ENCODE peak calls at places on chromosomes 2 and 18, in five cellular contexts. One of them, this sample, is unnamed.

GRCh38 chr18:46239549-46239948 is 135.4 kb downstream of the HAUS1 start:
- DNase-seq in HepG2: no peak
- DNase-seq in suprapubic skin: no peak
- DNase-seq in HFFc6: no peak
- DNase-seq in cardiac fibroblast: peak; percentile 10
- DNase-seq in this sample: no peak

GRCh38 chr2:44680983-44681481 is 260.5 kb upstream of the SIX3 start:
- DNase-seq in suprapubic skin: no peak
- DNase-seq in HepG2: no peak
- DNase-seq in HFFc6: no peak
- DNase-seq in cardiac fibroblast: no peak
- DNase-seq in this sample: no peak

GRCh38 chr2:50952596-50952995 is 79.3 kb downstream of the NRXN1 start:
- DNase-seq in cardiac fibroblast: peak; percentile 84
- DNase-seq in suprapubic skin: no peak
- DNase-seq in HFFc6: no peak
- DNase-seq in HepG2: no peak
- DNase-seq in this sample: no peak

GRCh38 chr2:12211326-12212170 is 465.1 kb downstream of the LPIN1 start:
- DNase-seq in HFFc6: no peak
- DNase-seq in cardiac fibroblast: no peak
- DNase-seq in suprapubic skin: no peak
- DNase-seq in HepG2: no peak
- DNase-seq in this sample: no peak

GRCh38 chr2:206990335-206990734 is 51.0 kb downstream of the CPO start:
- DNase-seq in cardiac fibroblast: no peak
- DNase-seq in HepG2: no peak
- DNase-seq in HFFc6: no peak
- DNase-seq in suprapubic skin: no peak
- DNase-seq in this sample: no peak

GRCh38 chr2:127143851-127144782 is 37.2 kb upstream of the BIN1 start:
- DNase-seq in HepG2: no peak
- DNase-seq in HFFc6: peak; percentile 64
- DNase-seq in cardiac fibroblast: peak; percentile 88
- DNase-seq in suprapubic skin: no peak
- DNase-seq in this sample: peak; percentile 26

GRCh38 chr2:151718796-151719195 is 15.5 kb downstream of the NEB start:
- DNase-seq in HepG2: no peak
- DNase-seq in HFFc6: no peak
- DNase-seq in suprapubic skin: no peak
- DNase-seq in cardiac fibroblast: no peak
- DNase-seq in this sample: no peak

GRCh38 chr2:64819774-64820688 is 166.3 kb upstream of the SERTAD2 start:
- DNase-seq in HFFc6: peak; percentile 40
- DNase-seq in suprapubic skin: no peak
- DNase-seq in HepG2: no peak
- DNase-seq in cardiac fibroblast: no peak
- DNase-seq in this sample: no peak

GRCh38 chr2:151379191-151379590 is 21.8 kb downstream of the TNFAIP6 start:
- DNase-seq in suprapubic skin: no peak
- DNase-seq in HFFc6: no peak
- DNase-seq in HepG2: no peak
- DNase-seq in cardiac fibroblast: peak; percentile 55
- DNase-seq in this sample: no peak

GRCh38 chr2:150732064-150732463 is 244.6 kb upstream of the RND3 start:
- DNase-seq in suprapubic skin: no peak
- DNase-seq in HFFc6: peak; percentile 59
- DNase-seq in HepG2: no peak
- DNase-seq in cardiac fibroblast: peak; percentile 75
- DNase-seq in this sample: no peak

GRCh38 chr2:151882786-151883445 is 54.7 kb upstream of the ARL5A start:
- DNase-seq in cardiac fibroblast: no peak
- DNase-seq in HepG2: no peak
- DNase-seq in HFFc6: no peak
- DNase-seq in suprapubic skin: no peak
- DNase-seq in this sample: no peak

GRCh38 chr2:56077352-56077915 is 106.4 kb upstream of the CCDC85A start:
- DNase-seq in HepG2: peak; percentile 49
- DNase-seq in cardiac fibroblast: peak; percentile 56
- DNase-seq in HFFc6: peak; percentile 16
- DNase-seq in suprapubic skin: no peak
- DNase-seq in this sample: peak; percentile 43

GRCh38 chr2:226655871-226656270 is 143.7 kb downstream of the IRS1 start:
- DNase-seq in suprapubic skin: no peak
- DNase-seq in HFFc6: peak; percentile 46
- DNase-seq in cardiac fibroblast: peak; percentile 69
- DNase-seq in HepG2: no peak
- DNase-seq in this sample: peak; percentile 49

GRCh38 chr2:19504400-19505198 is 146.2 kb upstream of the OSR1 start:
- DNase-seq in HepG2: peak; percentile 96
- DNase-seq in cardiac fibroblast: no peak
- DNase-seq in HFFc6: no peak
- DNase-seq in suprapubic skin: no peak
- DNase-seq in this sample: peak; percentile 76

GRCh38 chr2:44930274-44930826 is 11.2 kb upstream of the SIX3 start:
- DNase-seq in suprapubic skin: no peak
- DNase-seq in HFFc6: no peak
- DNase-seq in cardiac fibroblast: no peak
- DNase-seq in HepG2: no peak
- DNase-seq in this sample: no peak

GRCh38 chr18:32803571-32803970 is 30.7 kb upstream of the KLHL14 start:
- DNase-seq in HFFc6: no peak
- DNase-seq in HepG2: peak; percentile 99
- DNase-seq in cardiac fibroblast: no peak
- DNase-seq in suprapubic skin: no peak
- DNase-seq in this sample: no peak

GRCh38 chr2:110770696-110771425 is 38.5 kb downstream of the ACOXL start:
- DNase-seq in HepG2: no peak
- DNase-seq in HFFc6: peak; percentile 16
- DNase-seq in cardiac fibroblast: peak; percentile 47
- DNase-seq in suprapubic skin: no peak
- DNase-seq in this sample: no peak

GRCh38 chr2:127081826-127082633 is 24.9 kb downstream of the BIN1 start:
- DNase-seq in suprapubic skin: no peak
- DNase-seq in cardiac fibroblast: no peak
- DNase-seq in HFFc6: no peak
- DNase-seq in HepG2: no peak
- DNase-seq in this sample: no peak

GRCh38 chr2:100350661-100351185 is 28.4 kb upstream of the LONRF2 start:
- DNase-seq in cardiac fibroblast: no peak
- DNase-seq in HepG2: no peak
- DNase-seq in suprapubic skin: no peak
- DNase-seq in HFFc6: no peak
- DNase-seq in this sample: no peak

GRCh38 chr18:51513525-51513924 is 316.0 kb upstream of the MEX3C start:
- DNase-seq in cardiac fibroblast: no peak
- DNase-seq in HepG2: no peak
- DNase-seq in HFFc6: no peak
- DNase-seq in suprapubic skin: no peak
- DNase-seq in this sample: peak; percentile 48

GRCh38 chr2:74567862-74568261 is 13.3 kb downstream of the DOK1 start:
- DNase-seq in suprapubic skin: no peak
- DNase-seq in HFFc6: peak; percentile 87
- DNase-seq in HepG2: no peak
- DNase-seq in cardiac fibroblast: peak; percentile 93
- DNase-seq in this sample: no peak

GRCh38 chr2:20452551-20452950 is 5.7 kb downstream of the RHOB start:
- DNase-seq in cardiac fibroblast: peak; percentile 83
- DNase-seq in HepG2: peak; percentile 65
- DNase-seq in HFFc6: no peak
- DNase-seq in suprapubic skin: peak; percentile 77
- DNase-seq in this sample: peak; percentile 49

GRCh38 chr2:48755473-48755872 is at the start of gene LHCGR:
- DNase-seq in HepG2: no peak
- DNase-seq in suprapubic skin: no peak
- DNase-seq in HFFc6: no peak
- DNase-seq in cardiac fibroblast: no peak
- DNase-seq in this sample: no peak

GRCh38 chr2:51510298-51510697 is 478.4 kb upstream of the NRXN1 start:
- DNase-seq in HFFc6: no peak
- DNase-seq in cardiac fibroblast: no peak
- DNase-seq in suprapubic skin: no peak
- DNase-seq in HepG2: no peak
- DNase-seq in this sample: no peak

GRCh38 chr2:16008331-16008850 is 68.0 kb downstream of the MYCN start:
- DNase-seq in HepG2: no peak
- DNase-seq in suprapubic skin: no peak
- DNase-seq in cardiac fibroblast: no peak
- DNase-seq in HFFc6: no peak
- DNase-seq in this sample: no peak

GRCh38 chr2:13009027-13009426 is 292.3 kb downstream of the TRIB2 start:
- DNase-seq in HepG2: no peak
- DNase-seq in cardiac fibroblast: peak; percentile 42
- DNase-seq in suprapubic skin: no peak
- DNase-seq in HFFc6: no peak
- DNase-seq in this sample: no peak

GRCh38 chr18:10927980-10928605 is 221.3 kb downstream of the PIEZO2 start:
- DNase-seq in cardiac fibroblast: peak; percentile 14
- DNase-seq in suprapubic skin: no peak
- DNase-seq in HepG2: no peak
- DNase-seq in HFFc6: no peak
- DNase-seq in this sample: no peak

GRCh38 chr2:75564026-75564688 is 3.4 kb upstream of the EVA1A start:
- DNase-seq in HepG2: no peak
- DNase-seq in suprapubic skin: no peak
- DNase-seq in HFFc6: no peak
- DNase-seq in cardiac fibroblast: no peak
- DNase-seq in this sample: no peak

GRCh38 chr18:31401156-31402025 is 24.8 kb downstream of the DSG4 start:
- DNase-seq in HFFc6: no peak
- DNase-seq in cardiac fibroblast: no peak
- DNase-seq in suprapubic skin: no peak
- DNase-seq in HepG2: peak; percentile 76
- DNase-seq in this sample: peak; percentile 86

GRCh38 chr2:1687254-1687653 is 57.1 kb downstream of the PXDN start:
- DNase-seq in HepG2: no peak
- DNase-seq in cardiac fibroblast: no peak
- DNase-seq in suprapubic skin: no peak
- DNase-seq in HFFc6: no peak
- DNase-seq in this sample: no peak

GRCh38 chr2:215517391-215517790 is 81.5 kb upstream of the FN1 start:
- DNase-seq in HepG2: no peak
- DNase-seq in cardiac fibroblast: peak; percentile 31
- DNase-seq in suprapubic skin: no peak
- DNase-seq in HFFc6: no peak
- DNase-seq in this sample: no peak

GRCh38 chr2:228869601-228870264 is 401.4 kb downstream of the PID1 start:
- DNase-seq in suprapubic skin: no peak
- DNase-seq in HepG2: no peak
- DNase-seq in HFFc6: no peak
- DNase-seq in cardiac fibroblast: no peak
- DNase-seq in this sample: no peak

GRCh38 chr18:34115409-34116081 is 109.2 kb downstream of the NOL4 start:
- DNase-seq in suprapubic skin: no peak
- DNase-seq in HFFc6: no peak
- DNase-seq in HepG2: peak; percentile 32
- DNase-seq in cardiac fibroblast: no peak
- DNase-seq in this sample: no peak